ENCODE peak calls at places on chromosomes 12 and 14, in six cellular contexts. P is mesenchymal stem cell, L is H1, E is IMR-90, X is trophoblast cell, A is H9. W is an unnamed sample.

GRCh38 chr12:123171967-123172366 is 21.1 kb upstream of the PITPNM2 start:
- DNase-seq in A (no peak), X (no peak), P (no peak), L (no peak), E (no peak), W (no peak)

GRCh38 chr12:39905152-39905551 is 200.7 kb downstream of the SLC2A13 start:
- DNase-seq in E (peak), L (no peak), P (no peak), A (no peak), X (no peak), W (no peak)

GRCh38 chr14:50311337-50311973 is 574 bp downstream of the L2HGDH start:
- DNase-seq in A (no peak), X (no peak), L (no peak), E (no peak), P (no peak), W (peak)

GRCh38 chr12:115440438-115440837 is 756.5 kb upstream of the TBX3 start:
- DNase-seq in A (no peak), X (peak), L (no peak), P (peak), E (peak), W (no peak)

GRCh38 chr12:10900530-10900929 is 8.8 kb downstream of the TAS2R13 start:
- DNase-seq in P (no peak), A (no peak), X (no peak), L (no peak), E (no peak), W (no peak)

GRCh38 chr14:104595116-104595675 is 9.4 kb downstream of the TMEM179 start:
- DNase-seq in X (no peak), L (no peak), P (no peak), A (no peak), E (no peak), W (no peak)

GRCh38 chr12:96034631-96035282 is 630 bp downstream of the LTA4H start:
- DNase-seq in L (no peak), E (peak), P (peak), X (peak), A (peak), W (peak)

GRCh38 chr12:109995366-109995702 is 834 bp downstream of the GIT2 start:
- DNase-seq in P (peak), E (no peak), L (no peak), A (no peak), X (no peak), W (no peak)

GRCh38 chr12:48390026-48390425 is 39.3 kb upstream of the ZNF641 start:
- DNase-seq in P (no peak), L (no peak), X (no peak), A (no peak), E (no peak), W (no peak)

GRCh38 chr12:31009976-31010375 is 63.7 kb upstream of the DDX11 start:
- DNase-seq in P (no peak), X (no peak), E (no peak), A (no peak), L (no peak), W (no peak)

GRCh38 chr14:93736378-93737014 is 51.8 kb downstream of the PRIMA1 start:
- DNase-seq in P (no peak), L (no peak), E (no peak), X (peak), A (peak), W (no peak)

GRCh38 chr12:48237048-48237630 is 34.0 kb upstream of the OR10AD1 start:
- DNase-seq in A (no peak), X (no peak), P (no peak), L (no peak), E (no peak), W (no peak)

GRCh38 chr14:93113678-93114067 is 2.1 kb downstream of the ITPK1 start:
- DNase-seq in E (no peak), P (no peak), L (no peak), A (peak), X (no peak), W (no peak)

GRCh38 chr12:127401536-127401935 is 865.4 kb upstream of the TMEM132C start:
- DNase-seq in A (no peak), E (no peak), X (no peak), L (no peak), P (no peak), W (no peak)

GRCh38 chr12:109153711-109154434 is 37.5 kb downstream of the ACACB start:
- DNase-seq in P (no peak), A (peak), E (no peak), X (no peak), L (no peak), W (peak)

GRCh38 chr12:25957898-25958253 is 606 bp upstream of the RASSF8 start:
- DNase-seq in X (peak), P (peak), E (peak), A (no peak), L (no peak), W (no peak)

GRCh38 chr12:107369679-107370078 is 276.3 kb upstream of the CRY1 start:
- DNase-seq in A (no peak), L (no peak), P (no peak), E (no peak), X (no peak), W (no peak)

GRCh38 chr12:53750812-53751335 is 905 bp downstream of the CISTR start:
- DNase-seq in X (no peak), L (no peak), P (peak), E (peak), A (no peak), W (no peak)

GRCh38 chr14:61547186-61548121 is 147.9 kb upstream of the HIF1A start:
- DNase-seq in E (peak), A (no peak), X (peak), P (peak), L (no peak), W (no peak)

GRCh38 chr12:10448236-10448635 is 4.9 kb downstream of the KLRC1 start:
- DNase-seq in P (no peak), E (no peak), L (no peak), A (no peak), X (no peak), W (no peak)

GRCh38 chr12:92928431-92928961 is 599 bp downstream of the EEA1 start:
- DNase-seq in X (peak), E (no peak), P (peak), L (no peak), A (no peak), W (no peak)

GRCh38 chr14:47626151-47627035 is 49.0 kb downstream of the MDGA2 start:
- DNase-seq in A (no peak), P (no peak), L (no peak), E (no peak), X (peak), W (no peak)

GRCh38 chr12:1660304-1661187 is 30.3 kb upstream of the ADIPOR2 start:
- DNase-seq in P (peak), E (no peak), X (peak), A (no peak), L (no peak), W (no peak)

GRCh38 chr12:63124778-63125177 is 26.2 kb downstream of the AVPR1A start:
- DNase-seq in P (no peak), A (no peak), E (no peak), X (no peak), L (no peak), W (no peak)

GRCh38 chr14:104284636-104285482 is 146.5 kb downstream of the KIF26A start:
- DNase-seq in L (no peak), A (peak), E (no peak), X (no peak), P (no peak), W (no peak)

GRCh38 chr14:92459479-92460421 is 53.8 kb upstream of the RIN3 start:
- DNase-seq in P (no peak), A (peak), X (no peak), L (no peak), E (no peak), W (no peak)

GRCh38 chr14:31465113-31465512 is 7.8 kb upstream of the DTD2 start:
- DNase-seq in E (peak), L (no peak), A (no peak), P (peak), X (peak), W (no peak)

GRCh38 chr14:92728781-92729364 is 19.6 kb downstream of the LGMN start:
- DNase-seq in L (no peak), E (peak), P (no peak), X (peak), A (no peak), W (no peak)

GRCh38 chr14:31992051-31992450 is 85.1 kb upstream of the ARHGAP5 start:
- DNase-seq in L (no peak), X (no peak), P (peak), A (no peak), E (peak), W (no peak)

GRCh38 chr12:115611477-115611876 is 666.0 kb downstream of the MED13L start:
- DNase-seq in X (no peak), L (no peak), P (no peak), A (no peak), E (no peak), W (no peak)

GRCh38 chr12:92719674-92720073 is 16.9 kb downstream of the PLEKHG7 start:
- DNase-seq in P (no peak), X (no peak), A (no peak), E (peak), L (no peak), W (no peak)

GRCh38 chr12:53223391-53224267 is 8.4 kb downstream of the RARG start:
- DNase-seq in P (peak), E (peak), A (peak), X (no peak), L (no peak), W (no peak)

GRCh38 chr14:55807992-55808391 is 228.0 kb downstream of the KTN1 start:
- DNase-seq in L (no peak), X (peak), A (no peak), P (no peak), E (no peak), W (no peak)
- H4K91ac ChIP-seq in L (no peak), X (no peak), A (no peak), P (no peak), E (no peak), W (no peak)

GRCh38 chr14:53701108-53701875 is 255.3 kb downstream of the BMP4 start:
- DNase-seq in E (no peak), L (no peak), X (no peak), A (no peak), P (no peak), W (no peak)

GRCh38 chr14:53692451-53693330 is 263.9 kb downstream of the BMP4 start:
- DNase-seq in X (no peak), P (no peak), E (no peak), A (no peak), L (no peak), W (no peak)

GRCh38 chr14:53695692-53696091 is 260.9 kb downstream of the BMP4 start:
- DNase-seq in A (no peak), E (no peak), X (peak), P (no peak), L (no peak), W (no peak)

GRCh38 chr14:53696217-53696965 is 260.2 kb downstream of the BMP4 start:
- DNase-seq in E (peak), P (peak), X (peak), A (no peak), L (no peak), W (no peak)
- H2AK5ac ChIP-seq in E (no peak), P (no peak), X (no peak), A (no peak), L (no peak), W (no peak)

GRCh38 chr12:114396153-114396868 is 9.6 kb downstream of the TBX5 start:
- DNase-seq in L (no peak), E (peak), P (no peak), X (no peak), A (no peak), W (peak)

GRCh38 chr12:114399664-114400211 is 6.2 kb downstream of the TBX5 start:
- DNase-seq in X (no peak), L (peak), E (peak), P (no peak), A (peak), W (peak)

GRCh38 chr12:114395755-114396152 is 10.2 kb downstream of the TBX5 start:
- DNase-seq in E (peak), L (no peak), P (no peak), X (no peak), A (no peak), W (peak)

GRCh38 chr12:114397978-114398881 is 7.7 kb downstream of the TBX5 start:
- DNase-seq in A (peak), X (no peak), P (no peak), E (peak), L (no peak), W (no peak)

DNA sequence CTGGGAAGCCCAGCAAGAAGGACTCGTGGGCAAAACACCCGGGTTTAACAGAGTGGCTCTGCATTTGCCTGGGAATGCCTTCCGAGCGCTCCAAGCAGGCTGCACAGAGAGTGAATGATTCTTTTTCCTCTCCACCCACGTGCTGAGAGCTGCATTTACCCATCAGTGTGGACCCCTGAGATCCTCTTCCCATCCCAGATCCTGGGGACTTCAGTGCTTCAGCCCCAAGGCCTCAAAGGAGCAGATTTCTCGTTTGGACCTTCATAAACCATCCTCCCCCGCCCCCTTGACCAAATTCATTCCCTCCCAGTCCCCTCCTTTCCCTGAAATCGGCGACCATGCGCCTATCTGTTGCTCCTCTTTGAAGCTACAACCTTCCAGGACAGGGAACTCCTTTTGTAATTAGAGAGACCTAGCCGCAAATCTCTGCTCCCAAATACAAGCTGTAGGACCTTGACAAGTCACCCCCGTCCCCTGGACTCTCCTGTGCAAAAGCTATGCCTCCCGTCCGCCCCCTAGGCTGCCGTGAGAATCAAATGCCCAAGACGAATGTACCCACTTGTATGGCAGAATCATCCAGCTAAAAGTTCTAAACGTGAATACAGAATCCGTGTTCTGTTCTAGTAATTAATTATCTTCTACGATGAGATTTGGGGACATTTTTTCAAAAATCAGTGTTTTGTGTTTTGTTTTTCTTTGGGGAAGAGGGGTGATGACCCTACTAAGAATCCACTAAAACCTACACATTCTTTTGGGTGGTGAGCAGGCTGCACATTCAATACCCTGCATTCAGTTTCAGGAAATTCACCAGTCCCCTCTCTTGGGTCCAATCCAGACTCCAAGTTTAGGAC is 8.8 kb downstream of the TBX5 start:
- DNase-seq in E (peak), L (no peak), X (no peak), A (no peak), P (no peak), W (no peak)
- H3K9ac ChIP-seq in E (peak), L (no peak), X (no peak), A (no peak), P (no peak), W (no peak)

DNA sequence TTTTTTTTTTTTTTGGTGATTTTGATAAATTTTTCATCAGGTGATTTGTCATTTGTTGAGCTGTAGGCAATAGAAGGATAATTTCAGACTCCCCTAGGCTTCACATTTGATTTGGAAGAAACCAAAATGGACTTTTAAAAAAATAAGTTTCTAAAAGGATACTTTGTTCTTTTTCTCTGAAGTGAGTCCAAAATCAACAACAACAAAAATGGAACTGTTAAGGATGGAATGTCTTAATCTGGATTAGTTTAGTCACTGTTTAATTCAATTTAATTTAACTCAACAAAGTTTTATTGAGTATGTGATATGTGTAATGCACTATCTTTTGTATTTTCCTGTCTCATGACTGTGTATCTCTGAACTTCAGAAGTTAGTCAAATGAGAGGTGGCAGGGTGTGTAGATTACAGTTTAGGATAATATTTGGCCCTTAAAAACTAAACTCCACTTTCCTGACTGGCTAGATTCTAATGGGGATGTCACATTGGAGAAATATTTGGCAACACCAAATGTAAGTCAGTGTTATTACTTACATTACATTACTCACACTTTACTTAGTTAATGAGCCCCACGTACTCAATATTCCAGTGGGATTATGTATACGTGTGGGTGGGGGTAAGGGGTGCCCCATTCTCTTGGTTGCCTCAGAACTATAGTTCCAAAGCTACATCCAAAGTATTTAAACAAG is 209.7 kb downstream of the BCAT1 start:
- DNase-seq in E (no peak), P (no peak), L (no peak), A (no peak), X (no peak), W (no peak)
- H4K91ac ChIP-seq in E (no peak), P (no peak), L (no peak), A (no peak), X (no peak), W (no peak)

GRCh38 chr14:90502760-90503159 is 105.9 kb downstream of the CALM1 start:
- DNase-seq in A (no peak), P (no peak), X (no peak), L (no peak), E (no peak), W (no peak)

GRCh38 chr14:90498198-90498597 is 101.4 kb downstream of the CALM1 start:
- DNase-seq in E (no peak), A (no peak), L (no peak), X (no peak), P (no peak), W (no peak)

GRCh38 chr14:90499908-90500664 is 103.3 kb downstream of the CALM1 start:
- DNase-seq in A (no peak), P (no peak), X (no peak), E (no peak), L (no peak), W (no peak)

GRCh38 chr14:90499121-90499520 is 102.3 kb downstream of the CALM1 start:
- DNase-seq in P (no peak), L (no peak), A (no peak), E (no peak), X (no peak), W (no peak)

GRCh38 chr14:90500665-90501370 is 104.0 kb downstream of the CALM1 start:
- DNase-seq in A (no peak), E (no peak), P (no peak), X (no peak), L (no peak), W (no peak)
- H2AK5ac ChIP-seq in A (no peak), E (no peak), P (no peak), X (no peak), L (peak), W (peak)

DNA sequence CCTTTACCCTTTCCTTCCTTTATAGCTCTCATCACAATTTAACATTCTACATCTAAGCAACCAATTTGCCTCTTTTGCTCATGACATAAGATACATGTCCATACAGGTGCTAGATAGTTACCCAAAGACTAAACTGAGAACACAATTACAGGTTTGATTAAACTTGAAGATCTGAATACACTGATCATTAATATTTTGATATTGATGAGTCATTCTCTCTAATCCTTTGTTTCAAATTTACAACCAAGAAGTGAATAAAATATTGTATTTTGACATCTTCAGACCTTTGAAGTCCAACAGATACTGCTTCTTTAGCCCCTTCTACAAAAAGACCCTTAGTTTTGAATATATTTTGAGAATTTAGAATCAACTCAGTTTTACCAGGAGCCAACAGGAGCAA is 2.6 kb downstream of the NAP1L1 start:
- DNase-seq in L (no peak), A (no peak), P (peak), E (no peak), X (no peak), W (no peak)
- H3K9ac ChIP-seq in L (no peak), A (no peak), P (peak), E (no peak), X (no peak), W (no peak)

GRCh38 chr12:125159687-125160086 is 94.5 kb downstream of the AACS start:
- DNase-seq in E (no peak), L (no peak), A (no peak), P (no peak), X (no peak), W (no peak)
- H4K91ac ChIP-seq in E (no peak), L (no peak), A (no peak), P (no peak), X (no peak), W (no peak)